ENCODE peak calls at places on chromosomes 6 and 20, in nine cellular contexts. One of them, this sample, is unnamed.

GRCh38 chr6:170314983-170315382 is 8.4 kb downstream of the FAM120B start:
- DNase-seq in tibial nerve: no peak
- DNase-seq in fibroblast of villous mesenchyme: no peak
- DNase-seq in kidney: no peak
- DNase-seq in astrocyte of the spinal cord: no peak
- DNase-seq in mammary epithelial cell: no peak
- DNase-seq in HFF-Myc: no peak
- DNase-seq in heart right ventricle: no peak
- DNase-seq in psoas muscle: no peak
- DNase-seq in this sample: no peak

GRCh38 chr20:10940941-10941340 is 267.1 kb upstream of the JAG1 start:
- DNase-seq in tibial nerve: no peak
- DNase-seq in fibroblast of villous mesenchyme: no peak
- DNase-seq in kidney: no peak
- DNase-seq in astrocyte of the spinal cord: no peak
- DNase-seq in mammary epithelial cell: no peak
- DNase-seq in HFF-Myc: no peak
- DNase-seq in heart right ventricle: no peak
- DNase-seq in psoas muscle: no peak
- DNase-seq in this sample: no peak

GRCh38 chr6:111230351-111231077 is 143.2 kb downstream of the SLC16A10 start:
- DNase-seq in tibial nerve: no peak
- DNase-seq in fibroblast of villous mesenchyme: peak; percentile 81
- DNase-seq in kidney: no peak
- DNase-seq in astrocyte of the spinal cord: peak; percentile 55
- DNase-seq in mammary epithelial cell: peak; percentile 67
- DNase-seq in HFF-Myc: no peak
- DNase-seq in heart right ventricle: no peak
- DNase-seq in psoas muscle: no peak
- DNase-seq in this sample: peak; percentile 94

GRCh38 chr20:10047427-10047826 is 12.6 kb downstream of the ANKEF1 start:
- DNase-seq in tibial nerve: no peak
- DNase-seq in fibroblast of villous mesenchyme: no peak
- DNase-seq in kidney: no peak
- DNase-seq in astrocyte of the spinal cord: no peak
- DNase-seq in mammary epithelial cell: no peak
- DNase-seq in HFF-Myc: no peak
- DNase-seq in heart right ventricle: no peak
- DNase-seq in psoas muscle: no peak
- DNase-seq in this sample: no peak

GRCh38 chr20:22716824-22717351 is 132.5 kb upstream of the FOXA2 start:
- DNase-seq in tibial nerve: no peak
- DNase-seq in fibroblast of villous mesenchyme: peak; percentile 35
- DNase-seq in kidney: no peak
- DNase-seq in astrocyte of the spinal cord: no peak
- DNase-seq in mammary epithelial cell: no peak
- DNase-seq in HFF-Myc: no peak
- DNase-seq in heart right ventricle: no peak
- DNase-seq in psoas muscle: no peak
- DNase-seq in this sample: peak; percentile 62

GRCh38 chr6:99490608-99491007 is 24.6 kb downstream of the USP45 start:
- DNase-seq in tibial nerve: no peak
- DNase-seq in fibroblast of villous mesenchyme: no peak
- DNase-seq in kidney: no peak
- DNase-seq in astrocyte of the spinal cord: no peak
- DNase-seq in mammary epithelial cell: no peak
- DNase-seq in HFF-Myc: no peak
- DNase-seq in heart right ventricle: no peak
- DNase-seq in psoas muscle: no peak
- DNase-seq in this sample: no peak

GRCh38 chr20:14235355-14235754 is 102.1 kb downstream of the FLRT3 start:
- DNase-seq in tibial nerve: no peak
- DNase-seq in fibroblast of villous mesenchyme: peak; percentile 56
- DNase-seq in kidney: no peak
- DNase-seq in astrocyte of the spinal cord: peak; percentile 62
- DNase-seq in mammary epithelial cell: peak; percentile 71
- DNase-seq in HFF-Myc: peak; percentile 6
- DNase-seq in heart right ventricle: no peak
- DNase-seq in psoas muscle: no peak
- DNase-seq in this sample: peak; percentile 83

GRCh38 chr6:166330612-166331011 is 11.7 kb downstream of the SFT2D1 start:
- DNase-seq in tibial nerve: no peak
- DNase-seq in fibroblast of villous mesenchyme: peak; percentile 10
- DNase-seq in kidney: no peak
- DNase-seq in astrocyte of the spinal cord: peak; percentile 45
- DNase-seq in mammary epithelial cell: no peak
- DNase-seq in HFF-Myc: no peak
- DNase-seq in heart right ventricle: peak; percentile 71
- DNase-seq in psoas muscle: peak; percentile 68
- DNase-seq in this sample: peak; percentile 28

GRCh38 chr6:74646461-74646860 is 559.4 kb downstream of the COL12A1 start:
- DNase-seq in tibial nerve: no peak
- DNase-seq in fibroblast of villous mesenchyme: no peak
- DNase-seq in kidney: no peak
- DNase-seq in astrocyte of the spinal cord: no peak
- DNase-seq in mammary epithelial cell: no peak
- DNase-seq in HFF-Myc: no peak
- DNase-seq in heart right ventricle: no peak
- DNase-seq in psoas muscle: no peak
- DNase-seq in this sample: no peak

GRCh38 chr20:54545959-54546358 is 70.6 kb downstream of the DOK5 start:
- DNase-seq in tibial nerve: no peak
- DNase-seq in fibroblast of villous mesenchyme: no peak
- DNase-seq in kidney: no peak
- DNase-seq in astrocyte of the spinal cord: no peak
- DNase-seq in mammary epithelial cell: no peak
- DNase-seq in HFF-Myc: no peak
- DNase-seq in heart right ventricle: no peak
- DNase-seq in psoas muscle: no peak
- DNase-seq in this sample: peak; percentile 60

GRCh38 chr6:149236584-149236983 is 80.9 kb upstream of the TAB2 start:
- DNase-seq in tibial nerve: no peak
- DNase-seq in fibroblast of villous mesenchyme: no peak
- DNase-seq in kidney: no peak
- DNase-seq in astrocyte of the spinal cord: peak; percentile 78
- DNase-seq in mammary epithelial cell: no peak
- DNase-seq in HFF-Myc: no peak
- DNase-seq in heart right ventricle: no peak
- DNase-seq in psoas muscle: no peak
- DNase-seq in this sample: peak; percentile 84

GRCh38 chr6:149233056-149233715 is 84.3 kb upstream of the TAB2 start:
- DNase-seq in tibial nerve: no peak
- DNase-seq in fibroblast of villous mesenchyme: peak; percentile 80
- DNase-seq in kidney: no peak
- DNase-seq in astrocyte of the spinal cord: peak; percentile 97
- DNase-seq in mammary epithelial cell: peak; percentile 94
- DNase-seq in HFF-Myc: peak; percentile 87
- DNase-seq in heart right ventricle: no peak
- DNase-seq in psoas muscle: no peak
- DNase-seq in this sample: peak; percentile 91

GRCh38 chr6:149231786-149232185 is 85.7 kb upstream of the TAB2 start:
- DNase-seq in tibial nerve: no peak
- DNase-seq in fibroblast of villous mesenchyme: peak; percentile 79
- DNase-seq in kidney: no peak
- DNase-seq in astrocyte of the spinal cord: peak; percentile 57
- DNase-seq in mammary epithelial cell: no peak
- DNase-seq in HFF-Myc: no peak
- DNase-seq in heart right ventricle: no peak
- DNase-seq in psoas muscle: no peak
- DNase-seq in this sample: no peak

GRCh38 chr6:149235130-149235561 is 82.4 kb upstream of the TAB2 start:
- DNase-seq in tibial nerve: peak; percentile 48
- DNase-seq in fibroblast of villous mesenchyme: peak; percentile 73
- DNase-seq in kidney: no peak
- DNase-seq in astrocyte of the spinal cord: peak; percentile 95
- DNase-seq in mammary epithelial cell: peak; percentile 80
- DNase-seq in HFF-Myc: peak; percentile 84
- DNase-seq in heart right ventricle: peak; percentile 29
- DNase-seq in psoas muscle: no peak
- DNase-seq in this sample: peak; percentile 78

DNA sequence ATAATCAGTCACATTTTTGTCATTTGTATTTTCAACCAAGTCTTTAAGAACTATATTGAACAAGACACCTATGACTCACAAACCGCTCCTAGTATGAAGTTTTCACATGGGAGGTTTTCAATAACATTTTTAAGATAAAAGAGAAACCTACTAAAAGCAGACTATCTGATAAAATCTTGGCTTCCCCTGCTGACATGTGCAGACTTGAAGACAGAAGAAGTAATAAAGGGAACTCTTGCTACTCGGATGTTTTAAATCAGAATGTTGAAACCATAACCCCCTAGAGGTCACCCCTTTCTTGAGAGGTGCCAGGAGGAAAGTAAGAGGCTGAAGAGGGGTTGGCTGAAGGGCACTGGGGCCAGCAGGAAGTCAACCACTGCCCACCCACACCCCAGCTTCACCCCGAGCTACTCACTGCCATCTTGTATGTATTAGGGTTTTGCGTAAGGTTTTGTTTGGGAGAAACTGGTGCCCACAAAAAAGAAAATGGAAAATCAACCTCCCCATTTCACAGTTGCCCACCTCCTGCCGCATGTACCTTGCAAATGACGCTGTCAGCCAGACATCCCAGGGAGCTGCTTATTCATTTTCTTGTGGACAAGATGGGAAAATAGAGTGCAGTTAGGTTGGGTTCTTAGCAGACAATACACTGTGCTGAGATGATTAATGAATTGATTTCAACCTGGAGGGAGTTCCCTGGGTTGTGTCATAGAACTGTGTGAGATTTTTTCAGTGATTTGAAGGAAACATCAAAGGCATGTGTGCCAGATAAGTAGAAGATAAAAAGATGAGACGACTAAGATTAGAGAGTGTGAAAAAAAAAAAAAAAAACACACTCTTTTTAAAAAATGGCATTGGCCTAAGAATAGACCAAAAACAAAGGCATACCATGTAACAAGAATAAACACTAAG is 83.2 kb upstream of the TAB2 start:
- DNase-seq in tibial nerve: no peak
- DNase-seq in fibroblast of villous mesenchyme: peak; percentile 71
- DNase-seq in kidney: no peak
- DNase-seq in astrocyte of the spinal cord: peak; percentile 73
- DNase-seq in mammary epithelial cell: peak; percentile 86
- DNase-seq in HFF-Myc: no peak
- DNase-seq in heart right ventricle: no peak
- DNase-seq in psoas muscle: no peak
- DNase-seq in this sample: peak; percentile 79
- TF ChIP-seq CTCF in tibial nerve: no peak
- TF ChIP-seq CTCF in fibroblast of villous mesenchyme: no peak
- TF ChIP-seq CTCF in kidney: no peak
- TF ChIP-seq CTCF in astrocyte of the spinal cord: no peak
- TF ChIP-seq CTCF in mammary epithelial cell: no peak
- TF ChIP-seq CTCF in HFF-Myc: no peak
- TF ChIP-seq CTCF in heart right ventricle: no peak
- TF ChIP-seq CTCF in psoas muscle: no peak
- TF ChIP-seq CTCF in this sample: no peak

GRCh38 chr6:14709900-14710299 is 536.0 kb upstream of the JARID2 start:
- DNase-seq in tibial nerve: no peak
- DNase-seq in fibroblast of villous mesenchyme: no peak
- DNase-seq in kidney: no peak
- DNase-seq in astrocyte of the spinal cord: no peak
- DNase-seq in mammary epithelial cell: no peak
- DNase-seq in HFF-Myc: no peak
- DNase-seq in heart right ventricle: no peak
- DNase-seq in psoas muscle: no peak
- DNase-seq in this sample: no peak
- H3K4me3 ChIP-seq in tibial nerve: no peak overlapping the region
- H3K4me3 ChIP-seq in fibroblast of villous mesenchyme: no peak overlapping the region
- H3K4me3 ChIP-seq in kidney: no peak overlapping the region
- H3K4me3 ChIP-seq in astrocyte of the spinal cord: no peak overlapping the region
- H3K4me3 ChIP-seq in mammary epithelial cell: no peak overlapping the region
- H3K4me3 ChIP-seq in HFF-Myc: no peak overlapping the region
- H3K4me3 ChIP-seq in heart right ventricle: no peak overlapping the region
- H3K4me3 ChIP-seq in psoas muscle: no peak overlapping the region
- H3K4me3 ChIP-seq in this sample: no peak overlapping the region

GRCh38 chr6:122839906-122840305 is 50.8 kb downstream of the SMPDL3A start:
- DNase-seq in tibial nerve: no peak
- DNase-seq in fibroblast of villous mesenchyme: no peak
- DNase-seq in kidney: no peak
- DNase-seq in astrocyte of the spinal cord: no peak
- DNase-seq in mammary epithelial cell: no peak
- DNase-seq in HFF-Myc: no peak
- DNase-seq in heart right ventricle: no peak
- DNase-seq in psoas muscle: no peak
- DNase-seq in this sample: no peak

GRCh38 chr6:122833229-122833556 is 44.1 kb downstream of the SMPDL3A start:
- DNase-seq in tibial nerve: no peak
- DNase-seq in fibroblast of villous mesenchyme: no peak
- DNase-seq in kidney: no peak
- DNase-seq in astrocyte of the spinal cord: peak; percentile 34
- DNase-seq in mammary epithelial cell: no peak
- DNase-seq in HFF-Myc: no peak
- DNase-seq in heart right ventricle: no peak
- DNase-seq in psoas muscle: no peak
- DNase-seq in this sample: no peak

GRCh38 chr6:122832515-122833228 is 43.6 kb downstream of the SMPDL3A start:
- DNase-seq in tibial nerve: no peak
- DNase-seq in fibroblast of villous mesenchyme: no peak
- DNase-seq in kidney: no peak
- DNase-seq in astrocyte of the spinal cord: no peak
- DNase-seq in mammary epithelial cell: no peak
- DNase-seq in HFF-Myc: no peak
- DNase-seq in heart right ventricle: no peak
- DNase-seq in psoas muscle: no peak
- DNase-seq in this sample: no peak

GRCh38 chr6:122839477-122839876 is 50.4 kb downstream of the SMPDL3A start:
- DNase-seq in tibial nerve: peak; percentile 79
- DNase-seq in fibroblast of villous mesenchyme: peak; percentile 71
- DNase-seq in kidney: no peak
- DNase-seq in astrocyte of the spinal cord: peak; percentile 66
- DNase-seq in mammary epithelial cell: peak; percentile 48
- DNase-seq in HFF-Myc: peak; percentile 25
- DNase-seq in heart right ventricle: peak; percentile 42
- DNase-seq in psoas muscle: no peak
- DNase-seq in this sample: peak; percentile 75

GRCh38 chr6:122838060-122838780 is 49.2 kb downstream of the SMPDL3A start:
- DNase-seq in tibial nerve: no peak
- DNase-seq in fibroblast of villous mesenchyme: peak; percentile 39
- DNase-seq in kidney: no peak
- DNase-seq in astrocyte of the spinal cord: peak; percentile 25
- DNase-seq in mammary epithelial cell: no peak
- DNase-seq in HFF-Myc: no peak
- DNase-seq in heart right ventricle: no peak
- DNase-seq in psoas muscle: no peak
- DNase-seq in this sample: peak; percentile 60
- TF ChIP-seq CTCF in tibial nerve: no peak
- TF ChIP-seq CTCF in fibroblast of villous mesenchyme: peak; percentile 60
- TF ChIP-seq CTCF in kidney: peak; percentile 24
- TF ChIP-seq CTCF in astrocyte of the spinal cord: peak; percentile 62
- TF ChIP-seq CTCF in mammary epithelial cell: peak; percentile 62
- TF ChIP-seq CTCF in HFF-Myc: no peak
- TF ChIP-seq CTCF in heart right ventricle: no peak
- TF ChIP-seq CTCF in psoas muscle: peak; percentile 37
- TF ChIP-seq CTCF in this sample: peak; percentile 72

DNA sequence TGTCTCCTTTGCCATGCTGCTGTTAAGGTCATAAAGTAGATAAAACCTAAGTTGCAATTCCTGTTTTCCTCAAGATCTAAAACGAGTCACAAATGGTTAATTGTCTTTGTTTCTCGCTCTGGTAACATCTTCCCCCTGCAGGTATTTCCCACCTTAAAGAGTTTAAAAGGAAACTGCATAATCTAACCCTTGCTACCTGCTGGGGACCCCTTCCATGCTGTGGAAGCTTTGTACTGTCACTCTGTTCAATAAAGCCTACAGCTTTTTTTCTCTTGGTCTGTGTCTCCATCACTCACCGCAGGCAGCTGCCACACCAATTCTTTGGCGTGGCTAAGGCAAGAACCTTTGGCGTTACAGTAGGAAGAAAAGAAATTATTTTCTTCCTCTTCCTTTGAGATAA is 117.7 kb upstream of the GJE1 start:
- DNase-seq in tibial nerve: no peak
- DNase-seq in fibroblast of villous mesenchyme: no peak
- DNase-seq in kidney: no peak
- DNase-seq in astrocyte of the spinal cord: peak; percentile 47
- DNase-seq in mammary epithelial cell: no peak
- DNase-seq in HFF-Myc: no peak
- DNase-seq in heart right ventricle: no peak
- DNase-seq in psoas muscle: no peak
- DNase-seq in this sample: no peak
- H3K4me3 ChIP-seq in tibial nerve: no peak overlapping the region
- H3K4me3 ChIP-seq in fibroblast of villous mesenchyme: peak overlapping the region; percentile 40
- H3K4me3 ChIP-seq in kidney: no peak overlapping the region
- H3K4me3 ChIP-seq in astrocyte of the spinal cord: no peak overlapping the region
- H3K4me3 ChIP-seq in mammary epithelial cell: peak overlapping the region; percentile 19
- H3K4me3 ChIP-seq in HFF-Myc: no peak overlapping the region
- H3K4me3 ChIP-seq in heart right ventricle: no peak overlapping the region
- H3K4me3 ChIP-seq in psoas muscle: no peak overlapping the region
- H3K4me3 ChIP-seq in this sample: peak overlapping the region; percentile 29